ENCODE peak calls at places on chromosomes 12 and 14, in ten cellular contexts. I is HL-60; R is left lung; E is ovary; Y is fibroblast of pulmonary artery; S is tibial artery; N is heart right ventricle; J is naive thymus-derived CD4-positive, alpha-beta T cell; K is Peyer's patch; B is DND-41. L is an unnamed sample.

GRCh38 chr14:91008759-91009409 is 51.6 kb downstream of the RPS6KA5 start:
- DNase-seq in N (no peak), Y (no peak), B (no peak), E (no peak), R (no peak), S (peak), J (no peak), K (no peak), I (peak), L (no peak)

GRCh38 chr14:68961361-68961760 is 17.7 kb downstream of the ACTN1 start:
- DNase-seq in S (no peak), E (no peak), N (no peak), J (no peak), R (no peak), B (no peak), Y (no peak), I (no peak), K (no peak), L (no peak)

GRCh38 chr12:54232790-54233189 is 44.0 kb upstream of the SMUG1 start:
- DNase-seq in N (no peak), S (no peak), I (no peak), R (no peak), J (no peak), Y (peak), K (no peak), E (no peak), B (no peak), L (no peak)

GRCh38 chr14:54487771-54488170 is 1.0 kb downstream of the GMFB start:
- DNase-seq in I (no peak), N (no peak), S (no peak), E (no peak), R (no peak), B (no peak), J (no peak), Y (peak), K (no peak), L (no peak)

GRCh38 chr12:46483572-46484395 is 111.2 kb upstream of the SLC38A2 start:
- DNase-seq in K (no peak), E (no peak), B (no peak), Y (peak), S (no peak), R (no peak), I (no peak), J (no peak), N (no peak), L (no peak)

GRCh38 chr14:100294963-100295330 is 11.3 kb downstream of the SLC25A29 start:
- DNase-seq in I (no peak), K (no peak), J (no peak), R (no peak), N (no peak), B (no peak), Y (no peak), S (no peak), E (no peak), L (no peak)

GRCh38 chr12:91577586-91578539 is 395.2 kb upstream of the DCN start:
- DNase-seq in S (no peak), R (no peak), I (no peak), E (no peak), J (peak), N (no peak), K (no peak), B (no peak), Y (peak), L (peak)

GRCh38 chr12:121801601-121802484 is 2.0 kb upstream of the SETD1B start:
- DNase-seq in E (no peak), R (no peak), N (no peak), K (no peak), I (no peak), Y (peak), S (no peak), B (peak), J (peak), L (no peak)

GRCh38 chr12:61291647-61292046 is 968.6 kb upstream of the USP15 start:
- DNase-seq in I (no peak), N (no peak), S (no peak), J (no peak), R (no peak), B (no peak), E (no peak), K (no peak), Y (no peak), L (no peak)

GRCh38 chr12:39426636-39427245 is 16.2 kb downstream of the KIF21A start:
- DNase-seq in S (no peak), R (no peak), K (no peak), I (no peak), Y (no peak), E (no peak), B (no peak), J (no peak), N (no peak), L (no peak)

GRCh38 chr12:122064034-122064777 is 14.3 kb upstream of the MLXIP start:
- DNase-seq in K (peak), N (peak), I (peak), Y (peak), E (peak), S (peak), R (no peak), J (peak), B (peak), L (peak)

GRCh38 chr12:16606117-16606200 is at the start of gene LMO3:
- DNase-seq in K (no peak), S (no peak), E (no peak), N (no peak), B (no peak), I (no peak), Y (no peak), R (no peak), J (no peak), L (no peak)
- H3K4me3 ChIP-seq in K (peak), S (peak), E (peak), N (no peak), B (no peak), I (peak), Y (peak), R (peak), J (no peak), L (no peak)

GRCh38 chr12:111085100-111085499 is 164.7 kb upstream of the MYL2 start:
- DNase-seq in Y (no peak), J (no peak), B (no peak), N (no peak), I (no peak), R (no peak), K (no peak), E (no peak), S (no peak), L (no peak)

GRCh38 chr12:111089616-111090015 is 169.2 kb upstream of the MYL2 start:
- DNase-seq in S (no peak), I (no peak), Y (no peak), J (no peak), R (no peak), B (no peak), N (no peak), K (no peak), E (no peak), L (no peak)

GRCh38 chr12:111088409-111088808 is 168.0 kb upstream of the MYL2 start:
- DNase-seq in S (no peak), J (no peak), Y (no peak), R (no peak), I (no peak), K (no peak), N (no peak), B (no peak), E (no peak), L (no peak)

GRCh38 chr12:111084172-111084571 is 163.8 kb upstream of the MYL2 start:
- DNase-seq in I (no peak), Y (no peak), S (no peak), E (no peak), K (no peak), N (no peak), B (no peak), J (no peak), R (no peak), L (no peak)

GRCh38 chr12:111084605-111085004 is 164.2 kb upstream of the MYL2 start:
- DNase-seq in Y (no peak), S (no peak), J (no peak), E (no peak), K (no peak), R (no peak), B (no peak), N (no peak), I (no peak), L (no peak)
- H3K4me3 ChIP-seq in Y (no peak), S (no peak), J (no peak), E (no peak), K (no peak), R (no peak), B (no peak), N (no peak), I (no peak), L (no peak)

DNA sequence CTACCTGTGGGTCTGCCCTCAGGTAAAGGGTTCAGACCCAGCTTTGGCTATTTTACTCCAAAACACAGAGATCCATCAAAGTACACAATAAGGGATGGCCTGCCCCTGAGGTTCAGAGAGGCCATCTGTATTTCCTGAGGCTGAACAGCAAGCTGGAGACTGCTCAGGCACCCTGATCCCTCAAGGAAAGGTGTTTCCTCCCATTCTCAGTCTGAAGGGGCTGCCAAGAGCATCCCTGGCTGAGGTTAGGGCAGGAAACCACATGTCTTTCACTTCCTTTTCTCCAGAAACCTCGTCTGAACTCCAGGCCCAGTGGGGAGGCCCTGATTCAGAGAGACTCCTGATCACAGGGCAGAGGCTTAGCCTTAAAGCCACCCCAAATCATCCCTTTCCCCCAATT is 1.5 kb downstream of the RILPL1 start:
- DNase-seq in J (no peak), Y (peak), I (peak), K (no peak), N (peak), B (peak), R (no peak), S (peak), E (no peak), L (peak)
- H3K4me3 ChIP-seq in J (no peak), Y (peak), I (no peak), K (no peak), N (peak), B (no peak), R (no peak), S (peak), E (no peak), L (no peak)

GRCh38 chr12:52496590-52497071 is 3.6 kb upstream of the KRT6A start:
- DNase-seq in Y (peak), E (no peak), N (no peak), R (no peak), B (no peak), K (no peak), S (no peak), J (no peak), I (no peak), L (no peak)

GRCh38 chr12:52494518-52494917 is 1.5 kb upstream of the KRT6A start:
- DNase-seq in S (peak), R (no peak), K (no peak), B (no peak), N (no peak), I (no peak), J (no peak), E (no peak), Y (peak), L (no peak)

GRCh38 chr12:52497975-52498374 is 4.9 kb upstream of the KRT6A start:
- DNase-seq in Y (no peak), R (no peak), J (no peak), I (no peak), S (no peak), E (no peak), B (no peak), N (no peak), K (no peak), L (no peak)

GRCh38 chr12:52495385-52495784 is 2.3 kb upstream of the KRT6A start:
- DNase-seq in I (no peak), B (no peak), S (no peak), E (no peak), N (no peak), J (no peak), K (no peak), Y (peak), R (no peak), L (peak)

DNA sequence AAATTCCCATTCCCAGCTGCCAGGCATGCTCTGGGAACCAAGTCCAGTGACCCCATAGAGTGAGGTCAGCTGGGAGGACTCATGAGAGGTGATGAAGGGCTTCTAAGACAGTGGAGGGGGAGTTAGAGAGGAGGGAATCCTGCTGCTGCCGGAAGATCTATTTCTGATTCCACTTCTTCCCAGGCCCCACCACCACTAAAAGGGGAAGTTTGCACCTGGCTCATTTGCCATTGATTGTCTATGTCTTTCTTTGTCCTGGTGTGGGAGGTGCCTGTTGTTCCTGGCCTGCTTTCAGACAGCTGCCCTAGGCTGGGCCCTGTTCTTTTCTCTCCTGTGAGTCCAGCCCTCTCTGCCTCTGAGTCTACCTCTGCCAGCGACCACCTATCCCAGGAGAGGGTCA is 3.0 kb upstream of the KRT6A start:
- DNase-seq in K (no peak), Y (peak), N (no peak), E (no peak), R (no peak), S (no peak), B (no peak), I (no peak), J (no peak), L (no peak)
- H3K4me3 ChIP-seq in K (no peak), Y (no peak), N (no peak), E (no peak), R (no peak), S (no peak), B (no peak), I (no peak), J (no peak), L (no peak)

DNA sequence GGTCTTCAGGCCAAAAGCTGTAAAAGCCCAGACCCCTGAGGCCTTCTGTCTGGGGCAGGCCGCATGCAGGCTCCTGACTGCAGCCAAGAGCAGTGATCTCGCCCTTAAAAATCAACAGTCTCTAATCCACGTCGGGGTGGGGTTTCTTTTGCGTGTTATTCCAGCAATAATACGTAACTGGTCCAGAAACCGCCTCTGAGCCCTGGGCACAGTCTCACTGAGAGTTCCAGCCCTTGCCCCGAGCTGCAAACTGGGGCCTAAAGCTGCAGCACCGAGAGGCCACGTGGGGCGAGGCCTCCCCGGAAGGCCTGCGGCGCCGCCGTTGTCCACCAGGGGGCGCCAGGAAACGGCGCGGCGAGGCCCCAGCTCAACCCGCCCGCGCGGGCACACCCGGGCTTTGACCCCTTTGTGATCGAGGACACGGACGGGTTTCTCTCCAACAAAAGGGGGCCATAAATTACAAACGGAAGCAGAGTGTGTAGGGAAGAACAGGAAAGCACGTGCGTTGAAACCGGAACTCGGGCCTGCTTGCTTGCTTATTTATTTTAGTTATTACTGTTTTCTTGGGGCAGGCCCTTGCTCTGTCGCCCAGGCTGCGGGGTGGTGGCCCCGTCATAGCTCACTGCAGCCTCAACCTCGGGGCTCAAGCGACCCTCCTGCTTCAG is 87.2 kb downstream of the NINJ2 start:
- DNase-seq in N (peak), E (peak), I (peak), J (peak), Y (peak), K (peak), S (peak), B (peak), R (peak), L (peak)
- H3K4me3 ChIP-seq in N (no peak), E (no peak), I (no peak), J (no peak), Y (no peak), K (peak), S (peak), B (peak), R (no peak), L (no peak)

GRCh38 chr12:70628701-70629480 is 8.3 kb downstream of the PTPRB start:
- DNase-seq in N (no peak), B (no peak), I (no peak), J (no peak), E (no peak), R (no peak), S (no peak), Y (no peak), K (no peak), L (no peak)

GRCh38 chr12:70626180-70626579 is 11.0 kb downstream of the PTPRB start:
- DNase-seq in I (no peak), B (no peak), R (no peak), Y (no peak), N (no peak), S (no peak), J (no peak), K (no peak), E (no peak), L (no peak)

GRCh38 chr12:70627677-70628076 is 9.6 kb downstream of the PTPRB start:
- DNase-seq in S (no peak), K (no peak), B (no peak), J (no peak), N (no peak), Y (no peak), I (no peak), E (no peak), R (no peak), L (no peak)
- H3K4me3 ChIP-seq in S (no peak), K (no peak), B (no peak), J (no peak), N (no peak), Y (peak), I (no peak), E (no peak), R (no peak), L (no peak)

GRCh38 chr12:8996682-8997405 is 7.5 kb downstream of the KLRG1 start:
- DNase-seq in B (no peak), Y (peak), E (no peak), R (no peak), N (no peak), I (no peak), J (no peak), K (no peak), S (no peak), L (no peak)
- H3K4me3 ChIP-seq in B (no peak), Y (no peak), E (no peak), R (no peak), N (no peak), I (no peak), J (peak), K (no peak), S (no peak), L (no peak)

L was measured in Jurkat, Clone E6-1.